ENCODE peak calls at places on chromosomes 4 and X, in five cellular contexts. V is IMR-90, L is neuronal stem cell, X is H1, S is trophoblast cell. D is an unnamed sample.

GRCh38 chrX:149499766-149500165 is 5.3 kb downstream of the IDS start:
- DNase-seq in S (no peak), V (no peak), X (no peak), L (no peak), D (no peak)

GRCh38 chrX:148700021-148700420 is 199.6 kb downstream of the AFF2 start:
- DNase-seq in S (no peak), X (no peak), V (no peak), L (no peak), D (no peak)

GRCh38 chr4:1509366-1509765 is 103.1 kb upstream of the NKX1-1 start:
- DNase-seq in S (no peak), L (no peak), V (no peak), X (no peak), D (no peak)

GRCh38 chr4:29304595-29304994 is 1415.6 kb upstream of the PCDH7 start:
- DNase-seq in L (no peak), S (no peak), V (peak), X (no peak), D (peak)

GRCh38 chr4:622996-623913 is 2.1 kb upstream of the PDE6B start:
- DNase-seq in L (no peak), V (no peak), X (no peak), S (no peak), D (no peak)

GRCh38 chr4:181662383-181662782 is 580.8 kb upstream of the TENM3 start:
- DNase-seq in S (no peak), V (peak), X (no peak), L (peak), D (no peak)

GRCh38 chrX:9805956-9806355 is 19.7 kb downstream of the SHROOM2 start:
- DNase-seq in S (no peak), X (no peak), V (peak), L (no peak), D (no peak)

GRCh38 chr4:30719363-30720020 is 677 bp upstream of the PCDH7 start:
- DNase-seq in V (peak), L (peak), X (no peak), S (no peak), D (peak)

GRCh38 chrX:24956828-24957227 is 58.9 kb downstream of the ARX start:
- DNase-seq in S (peak), V (peak), X (no peak), L (no peak), D (no peak)

GRCh38 chr4:34010703-34011102 is 2233.6 kb downstream of the ARAP2 start:
- DNase-seq in V (no peak), L (no peak), X (no peak), S (no peak), D (no peak)

GRCh38 chr4:147730333-147730732 is 1.6 kb upstream of the ARHGAP10 start:
- DNase-seq in V (no peak), S (no peak), L (peak), X (no peak), D (peak)

GRCh38 chrX:129593137-129593536 is 53.1 kb downstream of the OCRL start:
- DNase-seq in V (peak), L (no peak), S (no peak), X (no peak), D (no peak)

GRCh38 chrX:48025561-48025960 is 18.8 kb downstream of the SPACA5 start:
- DNase-seq in V (peak), S (peak), L (peak), X (no peak), D (peak)

GRCh38 chr4:90419124-90419711 is 292.0 kb downstream of the CCSER1 start:
- DNase-seq in L (peak), S (no peak), X (no peak), V (peak), D (peak)

GRCh38 chr4:95537181-95537580 is 11.6 kb downstream of the UNC5C start:
- DNase-seq in S (no peak), L (no peak), X (no peak), V (no peak), D (peak)

GRCh38 chr4:125682730-125683129 is 368.0 kb downstream of the FAT4 start:
- DNase-seq in V (no peak), X (no peak), S (no peak), L (no peak), D (no peak)

GRCh38 chr4:89245459-89245858 is 62.1 kb downstream of the GPRIN3 start:
- DNase-seq in S (no peak), V (no peak), X (no peak), L (no peak), D (peak)

GRCh38 chr4:110196206-110196870 is 2.1 kb downstream of the ELOVL6 start:
- DNase-seq in V (peak), X (no peak), L (peak), S (peak), D (peak)

GRCh38 chrX:78024349-78025108 is 55.1 kb upstream of the PGAM4 start:
- DNase-seq in X (no peak), V (peak), S (peak), L (no peak), D (peak)

GRCh38 chr4:36189511-36190226 is 54.6 kb downstream of the ARAP2 start:
- DNase-seq in X (no peak), S (no peak), V (no peak), L (no peak), D (no peak)

GRCh38 chr4:183580849-183581248 is 76.0 kb downstream of the ING2 start:
- DNase-seq in S (no peak), X (no peak), V (no peak), L (no peak), D (no peak)

GRCh38 chr4:3874525-3875110 is 108.4 kb downstream of the ADRA2C start:
- DNase-seq in V (no peak), L (no peak), X (no peak), S (no peak), D (no peak)

GRCh38 chr4:108919229-108919893 is 156.5 kb upstream of the ETNPPL start:
- DNase-seq in L (no peak), X (no peak), V (no peak), S (no peak), D (no peak)

GRCh38 chr4:36310793-36311192 is 29.4 kb downstream of the DTHD1 start:
- DNase-seq in S (no peak), X (no peak), L (no peak), V (no peak), D (no peak)

GRCh38 chrX:71809886-71810285 is 46.7 kb downstream of the CXorf49B start:
- DNase-seq in V (no peak), S (no peak), L (no peak), X (no peak), D (no peak)

GRCh38 chrX:6574762-6575161 is 39.8 kb upstream of the VCX3A start:
- DNase-seq in X (peak), L (no peak), S (no peak), V (no peak), D (no peak)

GRCh38 chrX:78979789-78980464 is 34.7 kb downstream of the P2RY10 start:
- DNase-seq in S (no peak), V (no peak), X (no peak), L (peak), D (no peak)

GRCh38 chr4:155319506-155319905 is 57.3 kb downstream of the MAP9 start:
- DNase-seq in L (no peak), V (no peak), S (peak), X (peak), D (no peak)

GRCh38 chrX:132058975-132059374 is 35.9 kb downstream of the STK26 start:
- DNase-seq in L (no peak), V (no peak), X (no peak), S (no peak), D (no peak)

GRCh38 chr4:74104145-74104544 is 5.2 kb upstream of the CXCL2 start:
- DNase-seq in X (no peak), S (peak), V (no peak), L (no peak), D (no peak)

GRCh38 chr4:170047774-170048354 is 21.7 kb upstream of the MFAP3L start:
- DNase-seq in V (peak), L (peak), S (peak), X (no peak), D (peak)

GRCh38 chr4:175419120-175419774 is 392.8 kb downstream of the GPM6A start:
- DNase-seq in S (peak), L (no peak), V (peak), X (no peak), D (peak)

DNA sequence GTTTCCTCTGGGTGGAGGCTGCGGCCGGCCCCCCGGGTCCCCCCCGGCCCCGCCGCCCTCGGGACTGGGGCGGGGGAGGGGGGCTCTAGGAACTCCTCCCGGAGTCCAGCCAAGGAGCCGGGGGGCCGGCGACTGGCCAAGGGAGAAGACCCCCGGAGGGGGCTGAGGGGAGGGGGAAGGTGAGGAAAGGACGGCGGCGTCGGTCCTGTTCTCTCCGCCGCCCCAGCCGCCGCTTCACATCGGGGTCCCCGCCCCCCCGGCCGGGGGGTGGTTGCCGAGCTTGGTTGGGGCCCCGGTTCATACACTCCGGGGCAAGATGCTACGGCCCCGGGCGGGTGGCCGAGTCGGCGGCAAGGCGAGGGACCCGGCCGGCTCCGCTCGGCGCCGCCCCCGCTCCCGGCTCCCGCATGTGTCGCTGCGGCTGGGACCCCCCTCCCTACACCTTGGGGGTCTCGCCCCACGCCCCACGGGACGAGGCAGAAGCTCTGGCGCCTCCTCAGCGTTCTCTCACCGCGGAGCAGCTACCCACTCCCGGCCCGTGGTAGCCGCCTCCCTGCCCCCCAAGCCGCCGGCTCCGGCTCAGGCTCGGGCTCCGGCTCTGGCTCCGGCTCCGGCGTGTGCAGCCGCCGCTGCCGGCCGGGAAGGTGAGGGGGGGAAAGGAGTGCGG is 523 bp downstream of the FBXW7 start:
- DNase-seq in S (no peak), L (no peak), X (no peak), V (no peak), D (peak)
- H3K18ac ChIP-seq in S (peak), L (peak), X (no peak), V (no peak), D (peak)

GRCh38 chrX:34654939-34655338 is 2.1 kb downstream of the TMEM47 start:
- DNase-seq in S (no peak), X (no peak), L (no peak), V (no peak), D (peak)

GRCh38 chrX:34656467-34656841 is 631 bp downstream of the TMEM47 start:
- DNase-seq in X (no peak), S (no peak), V (no peak), L (no peak), D (peak)

GRCh38 chrX:34656842-34657780 is at the start of gene TMEM47:
- DNase-seq in V (peak), X (peak), S (peak), L (peak), D (peak)

GRCh38 chrX:34655496-34656258 is 1.4 kb downstream of the TMEM47 start:
- DNase-seq in L (no peak), V (no peak), S (no peak), X (no peak), D (peak)

DNA sequence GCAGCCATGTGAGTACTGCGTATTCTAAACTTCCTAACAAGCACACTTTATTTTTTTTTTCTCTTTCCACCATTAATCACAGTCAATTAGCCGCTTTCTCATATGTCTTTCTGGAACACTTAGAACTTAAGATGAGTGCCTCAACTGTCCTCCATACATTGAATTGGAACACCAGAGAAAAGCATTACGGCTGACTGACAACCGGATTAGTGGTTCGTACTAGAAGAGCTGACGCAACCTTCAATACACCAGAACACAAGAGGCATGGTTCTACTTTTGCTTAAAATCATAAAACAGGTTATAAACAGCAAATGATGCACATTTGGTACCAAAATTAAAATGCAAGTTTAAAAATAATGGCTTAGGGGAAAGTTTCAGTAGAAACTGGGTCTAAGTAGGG is 3.3 kb downstream of the TMEM47 start:
- DNase-seq in X (no peak), S (no peak), V (no peak), L (peak), D (peak)
- H3K4me3 ChIP-seq in X (peak), S (no peak), V (peak), L (no peak), D (no peak)

GRCh38 chrX:41412261-41413167 is 34.6 kb upstream of the NYX start:
- DNase-seq in V (no peak), S (no peak), X (no peak), L (no peak), D (peak)
- H4K91ac ChIP-seq in V (no peak), S (no peak), X (no peak), L (no peak), D (no peak)

DNA sequence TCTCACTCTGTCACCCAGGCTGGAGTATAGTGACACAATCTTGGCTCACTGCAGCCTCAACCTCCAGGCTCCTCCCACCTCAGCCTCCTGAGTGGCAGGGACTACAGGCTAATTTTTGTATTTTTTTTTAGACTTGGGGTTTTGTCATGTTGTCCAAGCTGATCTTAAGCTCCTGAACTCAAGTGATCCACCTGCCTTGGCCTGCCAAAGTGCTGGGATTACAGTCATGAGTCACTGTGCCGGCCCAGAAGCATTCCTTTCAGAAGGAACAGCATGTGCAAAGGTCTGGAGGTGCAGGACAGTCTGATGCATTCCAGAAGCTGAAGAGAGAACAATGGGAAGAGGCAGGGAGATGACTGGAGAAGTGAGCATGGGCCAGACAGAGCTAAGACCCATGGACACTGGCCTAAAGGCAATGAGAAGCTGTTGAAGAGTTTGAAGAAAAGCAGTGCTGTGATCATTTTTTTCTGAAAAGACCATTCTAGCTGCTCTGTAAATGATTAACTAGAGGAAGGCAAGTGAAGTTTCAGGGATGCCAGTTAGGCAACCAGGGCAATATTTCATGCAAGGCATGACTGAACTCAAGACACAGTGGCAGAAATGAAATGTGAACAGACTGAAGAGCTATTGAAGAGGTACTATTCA is 43.2 kb downstream of the MANBA start:
- DNase-seq in L (no peak), V (no peak), S (peak), X (no peak), D (peak)
- H3K18ac ChIP-seq in L (no peak), V (no peak), S (no peak), X (no peak), D (no peak)

GRCh38 chr4:88158038-88158359 is 440 bp downstream of the ABCG2 start:
- DNase-seq in L (no peak), V (no peak), X (no peak), S (no peak), D (no peak)
- H3K4me3 ChIP-seq in L (peak), V (peak), X (peak), S (peak), D (no peak)

GRCh38 chr4:114547340-114548134 is 51.1 kb upstream of the UGT8 start:
- DNase-seq in S (no peak), L (no peak), V (no peak), X (no peak), D (no peak)
- H4K91ac ChIP-seq in S (no peak), L (no peak), V (no peak), X (no peak), D (no peak)

GRCh38 chr4:16229604-16230003 is 3.3 kb upstream of the TAPT1 start:
- DNase-seq in X (no peak), L (no peak), S (no peak), V (no peak), D (no peak)

GRCh38 chr4:16226816-16227461 is 668 bp upstream of the TAPT1 start:
- DNase-seq in S (peak), X (no peak), V (no peak), L (peak), D (peak)

GRCh38 chr4:16225996-16226815 is at the start of gene TAPT1:
- DNase-seq in L (peak), S (peak), V (peak), X (no peak), D (peak)

GRCh38 chr4:16225681-16225995 is 633 bp downstream of the TAPT1 start:
- DNase-seq in L (no peak), V (no peak), X (no peak), S (no peak), D (peak)

GRCh38 chr4:16227462-16227868 is 1.2 kb upstream of the TAPT1 start:
- DNase-seq in S (no peak), L (peak), X (no peak), V (peak), D (peak)
- H3K18ac ChIP-seq in S (peak), L (no peak), X (no peak), V (no peak), D (peak)

DNA sequence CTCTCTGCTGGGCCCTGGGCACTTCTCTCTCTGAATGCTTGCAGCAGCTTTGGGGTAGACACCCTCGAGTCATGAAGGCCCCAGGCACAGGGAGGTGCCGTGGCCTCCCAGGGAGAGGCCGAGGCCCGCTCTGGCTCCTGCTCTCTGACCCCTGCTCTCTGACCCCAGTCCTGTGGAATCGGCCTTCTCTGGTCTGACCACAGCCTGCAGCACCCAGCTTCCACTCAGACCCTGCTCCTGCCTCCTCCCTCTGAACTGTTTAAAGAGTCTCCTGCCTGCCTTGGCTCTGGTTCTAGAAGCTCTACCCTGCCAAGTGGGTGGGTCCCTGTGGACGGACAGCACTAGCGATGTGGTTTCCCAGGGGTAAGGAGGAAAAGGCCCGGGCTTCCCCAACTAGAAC is 78.2 kb upstream of the TMEM150C start:
- DNase-seq in L (no peak), X (no peak), S (no peak), V (no peak), D (no peak)
- H3K4me3 ChIP-seq in L (no peak), X (no peak), S (no peak), V (no peak), D (no peak)